ENCODE peak calls at places on chromosome 15, in six cellular contexts. X is EH; N is activated T-helper 9 cell treated with anti-CD3 and anti-CD28 coated beads, Interleukin-2, amount 50 U/mL, for 16 hours; C is effector memory CD4-positive, alpha-beta T cell; Q is AG20443; P is T-helper 22 cell. E is an unnamed sample.

GRCh38 chr15:84108725-84109124 is 126.8 kb upstream of the GOLGA6L4 start:
- DNase-seq in Q (no peak), N (no peak), P (no peak), X (peak; percentile 4), C (no peak), E (no peak)

GRCh38 chr15:31792611-31793199 is 237.6 kb upstream of the CHRNA7 start:
- DNase-seq in P (no peak), X (no peak), N (no peak), C (no peak), Q (no peak), E (no peak)

GRCh38 chr15:62135532-62136134 is 29.5 kb downstream of the C2CD4B start:
- DNase-seq in C (no peak), X (peak; percentile 72), P (no peak), Q (no peak), N (no peak), E (no peak)

GRCh38 chr15:62847900-62848489 is 194.6 kb upstream of the TPM1 start:
- DNase-seq in Q (peak; percentile 72), X (peak; percentile 55), N (no peak), P (no peak), C (no peak), E (peak; percentile 69)

GRCh38 chr15:36501063-36501678 is 78.3 kb upstream of the CDIN1 start:
- DNase-seq in X (peak; percentile 76), C (no peak), Q (peak; percentile 60), P (no peak), N (no peak), E (no peak)

GRCh38 chr15:62241135-62241770 is 76.2 kb upstream of the C2CD4B start:
- DNase-seq in C (no peak), Q (peak; percentile 29), N (no peak), P (no peak), X (peak; percentile 32), E (no peak)

GRCh38 chr15:45796433-45796832 is 161.6 kb downstream of the SQOR start:
- DNase-seq in P (no peak), C (no peak), X (no peak), N (no peak), Q (no peak), E (no peak)

GRCh38 chr15:34031987-34032760 is 6.8 kb downstream of the AVEN start:
- DNase-seq in Q (no peak), C (no peak), X (no peak), N (no peak), P (no peak), E (no peak)

GRCh38 chr15:77543159-77543882 is 89.4 kb downstream of the LINGO1 start:
- DNase-seq in N (peak; percentile 61), Q (peak; percentile 96), C (peak; percentile 37), X (peak; percentile 85), P (peak; percentile 29), E (peak; percentile 70)

GRCh38 chr15:66673410-66674322 is 28.4 kb upstream of the SMAD6 start:
- DNase-seq in P (no peak), Q (peak; percentile 57), X (peak; percentile 51), N (no peak), C (no peak), E (no peak)

E was measured in stimulated activated effector memory CD8-positive, alpha-beta T cell treated with anti-CD3 and anti-CD28 coated beads, Interleukin-12 subunit alpha, Interleukin-12 subunit beta, amount 100 ng/mL, for 72 hours.